ENCODE peak calls at places on chromosomes 7 and 10, in nine cellular contexts. M, J, N, D, S, W, V, A and R are unnamed samples. For H3K9me3 and H3K4me1, the result is how much of the 10 kb centered on the place peaks cover.

GRCh38 chr10:15367296-15367830 is 3.7 kb downstream of the FAM171A1 start:
- DNase-seq in D (no peak), A (no peak), W (no peak), N (no peak), V (no peak), J (no peak), M (no peak), S (no peak), R (no peak)

GRCh38 chr10:95303535-95303934 is 12.7 kb upstream of the PDLIM1 start:
- DNase-seq in S (peak), N (no peak), M (no peak), A (peak), D (no peak), J (no peak), V (no peak), W (no peak), R (no peak)

GRCh38 chr10:116779076-116779687 is 36.8 kb upstream of the HSPA12A start:
- DNase-seq in D (no peak), W (peak), V (no peak), S (peak), M (peak), A (no peak), N (peak), J (no peak), R (no peak)

GRCh38 chr7:92422926-92423325 is 24.4 kb upstream of the GATAD1 start:
- DNase-seq in W (no peak), S (no peak), J (no peak), N (no peak), M (no peak), D (no peak), A (no peak), V (no peak), R (no peak)

GRCh38 chr10:78868456-78868855 is 200.3 kb upstream of the ZMIZ1 start:
- DNase-seq in N (no peak), M (no peak), J (no peak), S (no peak), A (no peak), W (no peak), V (no peak), D (no peak), R (no peak)

GRCh38 chr7:43489257-43489656 is 93.7 kb upstream of the STK17A start:
- DNase-seq in M (no peak), J (no peak), W (no peak), D (no peak), N (no peak), S (no peak), V (no peak), A (no peak), R (no peak)

GRCh38 chr7:135678612-135679575 is 16.6 kb downstream of the STMP1 start:
- DNase-seq in D (no peak), N (peak), W (peak), M (peak), V (no peak), S (peak), A (no peak), J (peak), R (peak)

GRCh38 chr7:82472966-82473365 is 29.4 kb upstream of the CACNA2D1 start:
- DNase-seq in V (no peak), M (peak), J (no peak), A (no peak), W (no peak), D (no peak), N (no peak), S (peak), R (no peak)

GRCh38 chr7:118575393-118575948 is 351.0 kb downstream of the ANKRD7 start:
- DNase-seq in D (no peak), W (no peak), M (no peak), N (no peak), S (no peak), V (no peak), J (no peak), A (no peak), R (no peak)

GRCh38 chr7:35736725-35737124 is 41.8 kb upstream of the HERPUD2 start:
- DNase-seq in N (no peak), V (no peak), S (peak), M (peak), D (no peak), J (no peak), W (peak), A (no peak), R (no peak)

GRCh38 chr10:60186315-60187071 is 203.2 kb downstream of the ANK3 start:
- DNase-seq in N (no peak), W (no peak), S (peak), A (no peak), M (peak), V (no peak), J (no peak), D (no peak), R (peak)

GRCh38 chr10:11828682-11829284 is 5.6 kb downstream of the PROSER2 start:
- DNase-seq in M (no peak), J (no peak), N (no peak), S (no peak), V (no peak), W (no peak), D (no peak), A (no peak), R (no peak)

GRCh38 chr7:83155996-83156395 is 6.7 kb downstream of the PCLO start:
- DNase-seq in V (no peak), D (no peak), W (no peak), S (no peak), A (no peak), J (no peak), M (no peak), N (no peak), R (no peak)

GRCh38 chr7:28298870-28299484 is 113.3 kb upstream of the CREB5 start:
- DNase-seq in S (peak), J (peak), N (no peak), W (peak), D (peak), M (peak), V (no peak), A (peak), R (peak)

GRCh38 chr10:68137174-68137573 is 27.9 kb downstream of the MYPN start:
- DNase-seq in W (no peak), A (no peak), M (peak), N (no peak), D (no peak), V (no peak), S (peak), J (no peak), R (no peak)

GRCh38 chr7:158073845-158074840 is 513.5 kb downstream of the PTPRN2 start:
- DNase-seq in A (no peak), M (no peak), N (peak), S (no peak), J (no peak), W (no peak), V (no peak), D (no peak), R (no peak)

GRCh38 chr7:158076215-158076614 is 511.4 kb downstream of the PTPRN2 start:
- DNase-seq in S (no peak), N (no peak), M (no peak), W (no peak), J (no peak), D (no peak), A (no peak), V (no peak), R (no peak)

GRCh38 chr7:158075633-158076001 is 512.0 kb downstream of the PTPRN2 start:
- DNase-seq in D (no peak), A (no peak), J (no peak), N (no peak), W (no peak), M (no peak), V (no peak), S (no peak), R (peak)

GRCh38 chr7:158076656-158077055 is 511.0 kb downstream of the PTPRN2 start:
- DNase-seq in A (no peak), M (no peak), D (no peak), V (no peak), W (no peak), S (no peak), J (no peak), N (no peak), R (peak)

DNA sequence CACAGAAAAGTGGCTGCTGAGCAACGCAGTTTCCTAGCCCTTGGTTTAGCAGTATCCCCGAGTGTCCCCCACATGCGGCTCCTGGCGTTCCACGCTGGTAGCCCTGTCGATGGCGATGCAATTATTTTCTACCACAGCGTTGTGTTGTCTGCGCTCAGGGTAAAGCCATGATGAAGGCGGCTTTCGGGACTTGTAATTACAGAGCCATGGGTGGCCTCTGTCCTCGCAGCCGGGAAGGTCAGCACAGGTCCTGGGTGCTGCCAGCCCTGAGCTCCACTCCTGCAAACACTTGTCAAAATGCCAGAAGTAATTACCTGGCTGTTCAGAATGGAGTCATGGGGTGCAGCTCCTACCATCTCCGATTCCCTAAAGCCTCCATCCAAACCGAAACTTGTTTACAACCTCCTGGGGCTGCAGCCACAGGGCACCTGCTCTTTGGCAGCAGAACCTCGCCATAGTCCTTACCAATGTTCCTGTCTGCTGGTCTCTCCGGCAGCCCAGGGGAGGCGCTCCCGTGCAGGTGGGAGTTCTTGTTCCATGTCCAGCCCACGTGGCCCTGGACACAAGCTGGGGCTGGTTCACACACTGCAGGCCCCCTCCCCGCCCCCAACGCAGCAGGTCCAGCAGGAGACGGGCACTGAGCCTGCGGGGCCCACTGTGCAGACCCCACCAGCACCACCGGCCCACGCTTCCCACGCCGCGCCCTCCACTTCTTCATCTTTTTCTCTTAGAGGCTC is 512.6 kb downstream of the PTPRN2 start:
- DNase-seq in J (no peak), V (no peak), W (no peak), D (no peak), M (no peak), N (peak), A (peak), S (no peak), R (peak)
- H3K9me3 ChIP-seq in J (under half), V (under half), W (under half), D (under half), M (under half), N (under half), A (under half), S (half or more), R (under half)

GRCh38 chr10:88059176-88059575 is 195.8 kb downstream of the PTEN start:
- DNase-seq in N (peak), V (no peak), M (no peak), J (no peak), D (no peak), W (no peak), S (no peak), A (no peak), R (no peak)
- H3K4me1 ChIP-seq in N (under half), V (under half), M (under half), J (under half), D (under half), W (under half), S (under half), A (under half), R (under half)

DNA sequence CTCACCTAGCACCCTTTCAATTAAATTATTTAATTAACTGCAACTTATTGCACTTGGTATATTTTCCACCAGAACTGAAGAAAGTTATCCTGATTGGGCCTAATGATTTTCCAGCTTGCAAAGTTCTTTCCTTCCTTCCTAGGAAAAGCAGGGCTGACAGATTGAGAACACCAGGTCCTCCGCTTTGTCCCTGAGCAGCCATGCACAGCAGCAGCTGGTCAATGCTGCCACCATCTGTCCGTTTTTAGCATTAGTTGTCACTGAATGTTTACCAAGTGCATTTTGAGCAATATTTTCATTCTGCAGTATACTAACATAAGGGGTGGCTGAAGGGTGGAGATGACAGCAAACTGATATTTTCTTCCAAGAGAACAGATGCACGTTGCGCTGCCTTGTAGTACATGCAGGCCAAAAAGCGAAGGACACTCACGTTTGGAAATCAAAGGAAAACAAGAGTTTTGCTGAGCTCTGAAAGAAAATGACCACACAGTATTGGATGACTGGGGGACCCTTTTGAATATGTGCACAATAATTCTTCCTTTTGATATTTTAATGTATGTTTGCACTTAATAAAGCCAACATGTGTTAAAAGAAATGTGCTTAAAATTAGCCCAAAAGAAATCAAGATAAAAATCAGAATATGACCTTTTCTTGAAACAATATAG is 248.8 kb upstream of the PTN start:
- DNase-seq in A (peak), N (peak), D (peak), S (peak), J (peak), M (peak), W (peak), V (peak), R (peak)
- H3K27ac ChIP-seq in A (no peak), N (no peak), D (no peak), S (peak), J (peak), M (peak), W (no peak), V (peak), R (no peak)

DNA sequence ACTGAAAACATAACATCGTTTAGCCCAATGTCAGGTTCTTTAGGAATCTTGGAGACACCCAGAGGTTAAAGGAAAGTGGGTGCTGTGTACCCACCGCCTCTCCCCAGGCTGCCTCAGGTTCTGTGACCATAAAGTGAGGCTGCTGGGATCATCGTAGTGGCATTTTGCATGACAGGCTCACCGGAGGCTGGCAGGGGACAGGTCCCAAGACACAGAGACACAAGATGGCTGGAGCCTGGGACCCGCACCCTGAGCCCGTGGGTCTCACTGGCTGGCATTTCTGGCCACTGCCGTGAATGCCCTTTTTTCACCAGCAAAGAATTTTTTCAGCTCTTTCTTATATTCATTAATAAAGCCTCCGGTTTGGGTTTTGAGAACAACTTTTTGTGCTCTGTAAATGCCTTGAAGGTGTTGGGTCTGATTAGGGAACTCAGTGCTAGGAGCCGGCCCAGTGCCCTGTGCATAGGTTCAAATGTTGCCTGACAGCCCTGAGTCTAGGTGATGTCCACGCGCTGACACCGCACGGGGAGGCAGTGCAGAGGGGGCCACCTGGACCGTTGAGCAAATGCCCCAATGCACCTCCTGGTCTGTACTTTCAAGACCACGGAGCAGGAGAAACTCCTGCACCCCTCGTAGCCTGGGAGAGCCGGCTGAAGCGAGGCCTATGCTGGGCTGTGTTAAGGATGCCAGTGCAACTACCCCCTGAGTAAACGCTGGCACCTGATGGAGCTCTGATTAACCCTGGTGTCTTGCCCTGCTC is 129.9 kb downstream of the PAXIP1 start:
- DNase-seq in A (no peak), M (no peak), N (no peak), W (no peak), J (no peak), S (no peak), D (no peak), V (no peak), R (no peak)
- H3K9me3 ChIP-seq in A (under half), M (under half), N (under half), W (under half), J (under half), S (half or more), D (under half), V (under half), R (under half)

GRCh38 chr7:152054377-152055230 is 29.1 kb downstream of the GALNT11 start:
- DNase-seq in S (peak), N (no peak), A (no peak), D (no peak), J (no peak), M (peak), V (no peak), W (peak), R (peak)
- H3K4me1 ChIP-seq in S (under half), N (under half), A (under half), D (under half), J (under half), M (under half), V (under half), W (under half), R (under half)

DNA sequence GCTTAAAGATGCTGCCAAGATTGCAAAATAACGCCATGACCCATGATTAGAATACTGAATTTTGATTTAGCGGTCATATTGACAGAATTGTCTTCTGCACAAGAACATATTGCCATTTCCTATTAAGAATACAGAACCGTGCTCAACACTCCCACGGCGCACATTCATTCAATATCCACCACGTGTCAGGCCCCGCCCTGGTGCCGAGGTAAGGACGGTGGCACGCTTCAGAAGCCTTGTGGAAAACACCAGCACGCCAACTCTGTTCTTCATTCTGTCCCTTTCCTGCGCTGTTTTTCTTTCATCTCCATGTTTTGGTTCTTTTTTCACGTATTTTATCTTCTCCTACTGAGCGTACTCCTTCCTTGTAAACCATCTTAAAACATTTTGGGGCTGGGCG is 189.3 kb downstream of the ZMYND11 start:
- DNase-seq in M (peak), W (no peak), N (no peak), V (no peak), A (no peak), D (no peak), J (no peak), S (no peak), R (no peak)
- H3K27ac ChIP-seq in M (peak), W (no peak), N (peak), V (peak), A (no peak), D (no peak), J (peak), S (no peak), R (no peak)

GRCh38 chr7:51180092-51180491 is 136.5 kb downstream of the COBL start:
- DNase-seq in N (no peak), W (no peak), V (no peak), A (no peak), J (no peak), D (no peak), S (no peak), M (no peak), R (no peak)
- H3K9me3 ChIP-seq in N (under half), W (under half), V (under half), A (under half), J (under half), D (under half), S (under half), M (under half), R (under half)

DNA sequence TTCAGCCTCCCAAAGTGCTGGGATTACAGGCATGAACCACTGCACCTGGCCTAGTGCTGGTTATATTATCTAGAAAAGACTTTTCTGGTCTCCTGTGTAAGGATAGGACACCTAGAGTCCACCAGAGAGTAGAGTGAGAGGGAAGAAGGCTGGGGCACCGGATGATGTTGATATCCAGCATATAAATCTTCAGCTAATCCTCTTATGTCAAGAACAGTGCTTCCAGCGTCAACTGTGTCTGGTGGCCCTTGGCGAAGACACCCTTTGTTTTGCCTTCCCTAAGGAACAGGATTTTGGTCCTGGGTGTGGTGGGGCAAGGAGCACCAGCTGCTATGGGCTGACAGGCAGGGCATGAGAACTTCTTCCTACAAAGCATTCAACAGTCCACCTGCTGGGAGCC is 16.3 kb upstream of the INMT start:
- DNase-seq in J (no peak), M (no peak), S (no peak), V (no peak), D (no peak), N (no peak), A (no peak), W (no peak), R (no peak)
- H3K4me1 ChIP-seq in J (under half), M (under half), S (under half), V (under half), D (under half), N (under half), A (under half), W (under half), R (under half)

GRCh38 chr10:71286521-71287294 is 32.4 kb upstream of the SLC29A3 start:
- DNase-seq in S (no peak), D (no peak), N (no peak), J (no peak), W (no peak), V (no peak), M (no peak), A (no peak), R (no peak)
- H3K27ac ChIP-seq in S (no peak), D (no peak), N (no peak), J (no peak), W (no peak), V (no peak), M (no peak), A (no peak), R (no peak)

GRCh38 chr7:12391922-12392615 is 11.6 kb downstream of the VWDE start:
- DNase-seq in N (no peak), S (no peak), D (no peak), W (no peak), A (no peak), J (no peak), V (no peak), M (no peak), R (no peak)

GRCh38 chr7:12386237-12386839 is 17.3 kb downstream of the VWDE start:
- DNase-seq in D (no peak), W (no peak), N (no peak), J (no peak), S (no peak), A (peak), M (no peak), V (no peak), R (no peak)

GRCh38 chr7:12385364-12385786 is 18.3 kb downstream of the VWDE start:
- DNase-seq in S (no peak), D (no peak), W (no peak), J (no peak), V (no peak), M (no peak), N (no peak), A (peak), R (no peak)

GRCh38 chr7:12389089-12389700 is 14.5 kb downstream of the VWDE start:
- DNase-seq in W (peak), J (peak), N (no peak), S (peak), M (peak), D (peak), V (peak), A (peak), R (peak)
- H3K9me3 ChIP-seq in W (under half), J (under half), N (under half), S (under half), M (under half), D (under half), V (under half), A (under half), R (under half)